ENCODE peak calls at places on chromosomes 7 and 10, in six cellular contexts. E is IMR-90, M is WTC11, K is SK-N-SH, R is K562, S is A549. N is an unnamed sample.
A peak's percentile ranks its signal among the peaks of the same experiment; 100 is the strongest.

GRCh38 chr10:19817251-19818046 is 1.2 kb downstream of the PLXDC2 start:
- DNase-seq in K (peak; percentile 51), E (no peak), S (no peak), M (peak; percentile 76), R (no peak), N (no peak)

GRCh38 chr10:79431891-79432831 is 13.3 kb downstream of the ZCCHC24 start:
- DNase-seq in M (no peak), E (peak; percentile 53), K (no peak), S (no peak), R (no peak), N (no peak)

GRCh38 chr7:49424109-49424508 is 349.3 kb upstream of the VWC2 start:
- DNase-seq in R (no peak), M (no peak), S (no peak), E (no peak), K (no peak), N (no peak)

GRCh38 chr10:110739811-110740271 is 95.7 kb downstream of the RBM20 start:
- DNase-seq in M (no peak), R (no peak), E (no peak), S (no peak), K (no peak), N (peak; percentile 90)

GRCh38 chr10:5814110-5815107 is 1.2 kb upstream of the GDI2 start:
- DNase-seq in E (peak; percentile 22), K (no peak), M (no peak), S (peak; percentile 53), R (no peak), N (no peak)

GRCh38 chr10:97773096-97773495 is 1.3 kb upstream of the SFRP5 start:
- DNase-seq in R (no peak), M (no peak), S (no peak), K (no peak), E (no peak), N (no peak)

GRCh38 chr10:50385610-50386009 is 134.3 kb upstream of the ASAH2 start:
- DNase-seq in K (no peak), E (no peak), S (no peak), R (no peak), M (no peak), N (peak; percentile 35)

GRCh38 chr7:132131196-132131595 is 445.1 kb downstream of the PLXNA4 start:
- DNase-seq in R (no peak), S (no peak), E (no peak), K (no peak), M (no peak), N (no peak)

GRCh38 chr7:13835442-13835841 is 154.0 kb downstream of the ETV1 start:
- DNase-seq in M (no peak), R (no peak), E (no peak), K (no peak), S (no peak), N (no peak)

GRCh38 chr10:122140477-122140902 is 130.6 kb upstream of the BTBD16 start:
- DNase-seq in R (no peak), E (peak; percentile 66), M (no peak), K (peak; percentile 50), S (peak; percentile 82), N (no peak)

GRCh38 chr10:76341740-76342139 is 910.3 kb downstream of the LRMDA start:
- DNase-seq in E (no peak), M (no peak), R (no peak), K (no peak), S (no peak), N (no peak)

GRCh38 chr10:72009430-72010081 is 45.4 kb downstream of the CHST3 start:
- DNase-seq in R (no peak), K (peak; percentile 84), E (peak; percentile 94), M (no peak), S (no peak), N (no peak)

GRCh38 chr10:113423877-113424276 is 129.0 kb upstream of the HABP2 start:
- DNase-seq in R (no peak), E (no peak), M (no peak), S (no peak), K (no peak), N (no peak)

DNA sequence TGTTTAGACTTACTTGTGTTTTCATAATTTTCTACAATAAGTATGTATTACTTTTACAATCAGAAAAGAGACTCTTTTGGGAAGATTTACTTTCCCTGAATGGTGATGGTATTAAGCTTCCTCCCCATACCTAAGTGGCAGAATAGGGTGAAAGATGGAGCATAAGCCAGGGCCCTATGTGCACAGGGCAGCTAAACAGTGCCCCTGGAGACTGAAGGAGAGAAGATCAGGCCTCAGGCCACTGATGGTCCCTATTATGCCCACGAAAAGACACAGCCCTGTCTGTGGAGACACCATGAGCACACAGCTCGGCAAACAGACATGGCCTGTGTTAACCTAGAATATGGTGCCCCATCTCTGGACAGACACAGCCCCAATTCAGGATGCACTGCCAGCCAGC is 139.4 kb downstream of the OAT start:
- DNase-seq in K (no peak), M (no peak), R (no peak), E (no peak), S (no peak), N (no peak)
- TF ChIP-seq USF2 in K (no peak), M (no peak), R (no peak), E (no peak), S (no peak), N (no peak)

GRCh38 chr7:50479743-50480517 is 29.8 kb upstream of the FIGNL1 start:
- DNase-seq in S (no peak), R (no peak), E (no peak), M (no peak), K (no peak), N (no peak)

GRCh38 chr7:50486512-50486911 is 36.4 kb upstream of the FIGNL1 start:
- DNase-seq in S (no peak), M (no peak), R (no peak), E (no peak), K (no peak), N (no peak)

GRCh38 chr7:50476953-50477625 is 26.9 kb upstream of the FIGNL1 start:
- DNase-seq in S (no peak), R (no peak), E (no peak), M (no peak), K (no peak), N (no peak)

GRCh38 chr7:50477640-50478039 is 27.5 kb upstream of the FIGNL1 start:
- DNase-seq in M (no peak), K (peak; percentile 60), R (no peak), E (no peak), S (no peak), N (peak; percentile 51)

DNA sequence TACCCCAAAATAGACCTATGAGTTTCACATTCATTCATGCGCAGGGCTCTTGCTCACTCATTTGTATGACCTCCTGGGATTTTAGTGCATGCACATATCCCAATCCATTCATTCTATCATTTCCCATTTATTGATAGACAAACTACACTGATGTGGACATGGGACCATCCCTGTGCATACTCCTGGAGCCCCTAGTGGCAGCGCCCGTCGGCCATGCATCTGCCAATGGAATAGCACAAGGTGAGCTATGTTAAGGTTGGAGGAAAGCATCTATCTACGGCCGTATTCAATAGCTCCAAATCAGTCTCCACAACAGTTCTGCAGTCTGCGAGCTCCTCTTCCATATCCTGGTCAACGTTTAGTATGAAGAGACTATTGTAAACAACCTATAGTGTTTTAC is 31.7 kb upstream of the FIGNL1 start:
- DNase-seq in E (no peak), S (no peak), K (no peak), R (no peak), M (no peak), N (no peak)
- TF ChIP-seq USF2 in E (no peak), S (no peak), K (no peak), R (no peak), M (no peak), N (no peak)

GRCh38 chr7:98800996-98801395 is 68.8 kb downstream of the TMEM130 start:
- DNase-seq in K (no peak), R (no peak), S (no peak), M (no peak), E (no peak), N (no peak)

GRCh38 chr7:98797150-98797549 is 72.7 kb downstream of the TMEM130 start:
- DNase-seq in R (no peak), K (no peak), E (no peak), M (no peak), S (no peak), N (no peak)

DNA sequence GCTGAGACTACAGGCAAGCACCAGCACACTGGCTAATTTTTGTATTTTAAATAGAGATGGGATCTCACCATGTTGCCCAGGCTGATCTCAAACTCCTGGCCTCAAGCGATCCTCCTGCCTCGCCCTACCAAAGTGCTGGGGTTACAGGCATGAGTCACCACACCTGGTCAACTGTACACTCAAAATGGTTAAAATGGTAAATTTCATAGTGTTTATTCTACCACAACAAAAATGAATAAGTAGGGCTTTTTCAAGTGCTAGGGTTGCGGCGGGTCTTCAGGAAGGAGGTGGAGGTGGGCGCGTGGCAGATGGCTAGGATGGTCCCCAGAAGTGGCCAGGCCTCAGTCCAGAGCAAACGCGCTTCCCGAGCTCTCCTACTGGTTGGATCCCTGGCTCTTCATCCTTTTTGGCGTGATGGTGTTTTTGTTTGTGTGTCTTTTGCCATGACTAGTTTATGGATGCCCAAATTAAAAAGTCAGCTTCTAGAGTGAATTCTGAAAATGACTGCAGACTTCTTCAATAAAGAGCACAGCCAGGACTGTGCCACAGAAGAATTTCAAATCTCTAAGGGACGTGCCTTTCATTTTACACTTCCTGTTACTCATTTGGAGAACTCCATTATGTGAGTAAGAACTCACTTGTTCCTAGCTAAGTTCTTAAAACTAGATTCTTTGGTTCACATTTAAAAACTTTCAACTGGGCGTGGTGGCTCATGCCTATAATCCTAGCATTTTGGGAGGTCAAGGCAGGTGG is 73.9 kb downstream of the TMEM130 start:
- DNase-seq in E (no peak), M (no peak), K (no peak), R (no peak), S (no peak), N (no peak)
- TF ChIP-seq USF2 in E (no peak), M (no peak), K (no peak), R (no peak), S (no peak), N (no peak)

GRCh38 chr7:128275651-128276050 is 34.6 kb downstream of the LEP start:
- DNase-seq in M (no peak), S (no peak), R (no peak), E (no peak), K (no peak), N (no peak)
- TF ChIP-seq USF2 in M (no peak), S (no peak), R (no peak), E (no peak), K (no peak), N (no peak)

GRCh38 chr10:25398680-25399079 is 223.9 kb downstream of the GPR158 start:
- DNase-seq in E (no peak), K (no peak), M (no peak), R (no peak), S (no peak), N (no peak)
- TF ChIP-seq USF2 in E (no peak), K (no peak), M (no peak), R (no peak), S (no peak), N (no peak)